ENCODE peak calls at places on chromosome 13, in eight cellular contexts. D, F, I, Q, R, P, S and N are unnamed samples.

GRCh38 chr13:23613971-23614370 is 43.8 kb downstream of the TNFRSF19 start:
- DNase-seq in D (no peak), F (no peak), I (no peak), Q (no peak), R (no peak), P (no peak), S (no peak), N (no peak)

GRCh38 chr13:25881946-25882574 is 169.8 kb downstream of the SHISA2 start:
- DNase-seq in D (no peak), F (no peak), I (no peak), Q (no peak), R (peak; percentile 69), P (no peak), S (no peak), N (no peak)

GRCh38 chr13:46010148-46010547 is 42.4 kb downstream of the ZC3H13 start:
- DNase-seq in D (no peak), F (no peak), I (no peak), Q (no peak), R (no peak), P (no peak), S (no peak), N (no peak)

GRCh38 chr13:43730642-43731041 is 56.1 kb downstream of the ENOX1 start:
- DNase-seq in D (no peak), F (no peak), I (no peak), Q (no peak), R (no peak), P (no peak), S (no peak), N (no peak)

GRCh38 chr13:44407379-44407778 is 33.8 kb downstream of the SERP2 start:
- DNase-seq in D (no peak), F (no peak), I (no peak), Q (no peak), R (no peak), P (no peak), S (no peak), N (no peak)

GRCh38 chr13:61654501-61654900 is 238.9 kb upstream of the PCDH20 start:
- DNase-seq in D (no peak), F (no peak), I (no peak), Q (no peak), R (no peak), P (no peak), S (no peak), N (no peak)

GRCh38 chr13:99505814-99506269 is 4.6 kb downstream of the TM9SF2 start:
- DNase-seq in D (no peak), F (no peak), I (no peak), Q (no peak), R (no peak), P (no peak), S (no peak), N (no peak)

GRCh38 chr13:26880741-26881140 is 120.2 kb upstream of the GPR12 start:
- DNase-seq in D (no peak), F (no peak), I (no peak), Q (no peak), R (no peak), P (no peak), S (no peak), N (no peak)

GRCh38 chr13:100209857-100210580 is 121.1 kb downstream of the PCCA start:
- DNase-seq in D (no peak), F (no peak), I (no peak), Q (no peak), R (no peak), P (no peak), S (no peak), N (no peak)

GRCh38 chr13:99311137-99311536 is 3.9 kb upstream of the GPR183 start:
- DNase-seq in D (no peak), F (no peak), I (no peak), Q (no peak), R (no peak), P (no peak), S (no peak), N (no peak)

GRCh38 chr13:114177245-114178010 is 1.6 kb upstream of the CFAP97D2 start:
- DNase-seq in D (no peak), F (no peak), I (no peak), Q (no peak), R (no peak), P (no peak), S (no peak), N (no peak)

GRCh38 chr13:45807520-45808099 is 43.9 kb downstream of the SIAH3 start:
- DNase-seq in D (no peak), F (no peak), I (no peak), Q (no peak), R (peak; percentile 31), P (peak; percentile 11), S (peak; percentile 47), N (no peak)

GRCh38 chr13:76885203-76886004 is 801 bp downstream of the KCTD12 start:
- DNase-seq in D (peak; percentile 44), F (peak; percentile 70), I (peak; percentile 10), Q (peak; percentile 88), R (peak; percentile 59), P (peak; percentile 45), S (peak; percentile 66), N (peak; percentile 23)

GRCh38 chr13:98285317-98285716 is 108.2 kb upstream of the RNF113B start:
- DNase-seq in D (no peak), F (no peak), I (no peak), Q (no peak), R (peak; percentile 93), P (no peak), S (no peak), N (no peak)

GRCh38 chr13:19984430-19985218 is 26.1 kb downstream of the ZMYM2 start:
- DNase-seq in D (no peak), F (no peak), I (no peak), Q (no peak), R (no peak), P (no peak), S (no peak), N (no peak)

GRCh38 chr13:36329355-36329754 is 16.8 kb downstream of the SPART start:
- DNase-seq in D (no peak), F (no peak), I (no peak), Q (no peak), R (no peak), P (no peak), S (no peak), N (no peak)

GRCh38 chr13:112083971-112084370 is 17.0 kb downstream of the SOX1 start:
- DNase-seq in D (no peak), F (no peak), I (no peak), Q (no peak), R (no peak), P (no peak), S (no peak), N (no peak)

GRCh38 chr13:100300708-100301107 is 211.8 kb downstream of the PCCA start:
- DNase-seq in D (no peak), F (no peak), I (no peak), Q (no peak), R (no peak), P (no peak), S (no peak), N (no peak)

GRCh38 chr13:78413887-78414553 is 189.3 kb downstream of the POU4F1 start:
- DNase-seq in D (no peak), F (no peak), I (no peak), Q (no peak), R (no peak), P (no peak), S (no peak), N (no peak)

GRCh38 chr13:72920097-72920496 is 138.2 kb downstream of the PIBF1 start:
- DNase-seq in D (no peak), F (peak; percentile 35), I (no peak), Q (no peak), R (no peak), P (no peak), S (no peak), N (no peak)

GRCh38 chr13:39913928-39914327 is 258.5 kb downstream of the COG6 start:
- DNase-seq in D (no peak), F (no peak), I (no peak), Q (no peak), R (no peak), P (no peak), S (no peak), N (no peak)

GRCh38 chr13:80086304-80086721 is 254.6 kb downstream of the SPRY2 start:
- DNase-seq in D (no peak), F (no peak), I (no peak), Q (no peak), R (no peak), P (no peak), S (no peak), N (no peak)

GRCh38 chr13:24038846-24039330 is 121.6 kb upstream of the SPATA13 start:
- DNase-seq in D (no peak), F (no peak), I (no peak), Q (no peak), R (no peak), P (peak; percentile 68), S (no peak), N (no peak)

GRCh38 chr13:65613004-65613403 is 1617.1 kb downstream of the PCDH9 start:
- DNase-seq in D (no peak), F (no peak), I (no peak), Q (no peak), R (no peak), P (no peak), S (no peak), N (no peak)